ENCODE peak calls at places on chromosomes 2 and 18, in nine cellular contexts. Y is uterus, F is endothelial cell of umbilical vein, R is cardiac muscle cell, Z is kidney, B is aorta, I is astrocyte, T is IMR-90, N is right atrium auricular region. M is an unnamed sample.
A peak's percentile ranks its signal among the peaks of the same experiment; 100 is the strongest.

GRCh38 chr2:39567507-39567906 is 98.2 kb upstream of the TMEM178A start:
- DNase-seq in Y (no peak), F (no peak), R (no peak), Z (no peak), B (no peak), I (peak; percentile 94), T (peak; percentile 52), N (no peak), M (no peak)

GRCh38 chr2:145380436-145381017 is 860.6 kb upstream of the ZEB2 start:
- DNase-seq in Y (no peak), F (peak; percentile 74), R (peak; percentile 53), Z (no peak), B (no peak), I (peak; percentile 80), T (peak; percentile 71), N (no peak), M (no peak)

GRCh38 chr18:70683263-70683662 is 394.4 kb downstream of the SOCS6 start:
- DNase-seq in Y (no peak), F (no peak), R (no peak), Z (no peak), B (no peak), I (no peak), T (no peak), N (no peak), M (no peak)

GRCh38 chr2:11710210-11710609 is 36.2 kb upstream of the LPIN1 start:
- DNase-seq in Y (no peak), F (peak; percentile 78), R (peak; percentile 88), Z (no peak), B (no peak), I (peak; percentile 92), T (peak; percentile 88), N (no peak), M (no peak)

GRCh38 chr18:22005191-22005824 is 164.1 kb upstream of the GATA6 start:
- DNase-seq in Y (peak; percentile 64), F (no peak), R (no peak), Z (peak; percentile 81), B (no peak), I (peak; percentile 17), T (peak; percentile 7), N (no peak), M (no peak)

GRCh38 chr2:60958361-60958760 is 59.2 kb upstream of the PEX13 start:
- DNase-seq in Y (no peak), F (peak; percentile 23), R (no peak), Z (no peak), B (no peak), I (peak; percentile 39), T (peak; percentile 71), N (no peak), M (no peak)

GRCh38 chr2:71787476-71788185 is 334.3 kb downstream of the DYSF start:
- DNase-seq in Y (no peak), F (no peak), R (no peak), Z (no peak), B (no peak), I (no peak), T (no peak), N (no peak), M (no peak)

GRCh38 chr18:10279476-10279875 is 175.0 kb upstream of the APCDD1 start:
- DNase-seq in Y (no peak), F (no peak), R (no peak), Z (no peak), B (no peak), I (no peak), T (no peak), N (no peak), M (no peak)

GRCh38 chr2:176445831-176446433 is 176.7 kb downstream of the MTX2 start:
- DNase-seq in Y (no peak), F (peak; percentile 73), R (no peak), Z (no peak), B (no peak), I (peak; percentile 68), T (peak; percentile 87), N (no peak), M (no peak)

GRCh38 chr2:24875272-24875671 is 44.8 kb downstream of the ADCY3 start:
- DNase-seq in Y (no peak), F (no peak), R (peak; percentile 64), Z (no peak), B (no peak), I (peak; percentile 67), T (no peak), N (no peak), M (no peak)

GRCh38 chr18:63887424-63887823 is at the start of gene SERPINB2:
- DNase-seq in Y (no peak), F (peak; percentile 29), R (no peak), Z (no peak), B (no peak), I (no peak), T (peak; percentile 41), N (no peak), M (no peak)

GRCh38 chr2:44456946-44457345 is 95.2 kb downstream of the CAMKMT start:
- DNase-seq in Y (no peak), F (no peak), R (no peak), Z (no peak), B (no peak), I (no peak), T (no peak), N (no peak), M (no peak)

GRCh38 chr18:79523738-79524180 is 128.0 kb downstream of the NFATC1 start:
- DNase-seq in Y (peak; percentile 15), F (no peak), R (no peak), Z (peak; percentile 68), B (no peak), I (peak; percentile 16), T (no peak), N (peak; percentile 57), M (peak; percentile 68)

GRCh38 chr18:31950620-31951019 is 7.7 kb upstream of the TRAPPC8 start:
- DNase-seq in Y (no peak), F (no peak), R (no peak), Z (no peak), B (no peak), I (no peak), T (no peak), N (no peak), M (no peak)

GRCh38 chr2:3001595-3002184 is 375.9 kb downstream of the EIPR1 start:
- DNase-seq in Y (no peak), F (no peak), R (peak; percentile 2), Z (no peak), B (no peak), I (no peak), T (no peak), N (no peak), M (no peak)

GRCh38 chr18:49028091-49028490 is 77.3 kb upstream of the SMAD7 start:
- DNase-seq in Y (no peak), F (no peak), R (no peak), Z (no peak), B (no peak), I (no peak), T (no peak), N (peak; percentile 34), M (no peak)

GRCh38 chr2:112204411-112204810 is 50.4 kb downstream of the ZC3H8 start:
- DNase-seq in Y (no peak), F (peak; percentile 34), R (peak; percentile 21), Z (no peak), B (no peak), I (no peak), T (peak; percentile 16), N (no peak), M (no peak)

GRCh38 chr2:33529771-33530481 is 53.5 kb downstream of the RASGRP3 start:
- DNase-seq in Y (no peak), F (peak; percentile 12), R (peak; percentile 76), Z (no peak), B (no peak), I (peak; percentile 99), T (peak; percentile 98), N (no peak), M (no peak)

GRCh38 chr2:40364143-40364903 is 87.6 kb downstream of the SLC8A1 start:
- DNase-seq in Y (no peak), F (peak; percentile 51), R (peak; percentile 60), Z (no peak), B (no peak), I (no peak), T (peak; percentile 44), N (no peak), M (no peak)

GRCh38 chr2:218865999-218866398 is 6.4 kb downstream of the WNT6 start:
- DNase-seq in Y (no peak), F (no peak), R (no peak), Z (no peak), B (peak; percentile 28), I (no peak), T (no peak), N (no peak), M (no peak)

GRCh38 chr2:84052043-84052442 is 407.0 kb downstream of the SUCLG1 start:
- DNase-seq in Y (no peak), F (no peak), R (no peak), Z (no peak), B (no peak), I (no peak), T (no peak), N (no peak), M (no peak)

GRCh38 chr2:148578493-148578884 is 66.1 kb upstream of the EPC2 start:
- DNase-seq in Y (no peak), F (no peak), R (no peak), Z (no peak), B (no peak), I (no peak), T (no peak), N (no peak), M (no peak)

GRCh38 chr18:46343456-46343855 is 239.3 kb downstream of the HAUS1 start:
- DNase-seq in Y (no peak), F (no peak), R (no peak), Z (no peak), B (peak; percentile 3), I (no peak), T (no peak), N (no peak), M (no peak)
- H3K27ac ChIP-seq in Y (no peak overlapping the region), F (no peak overlapping the region), R (no peak overlapping the region), Z (no peak overlapping the region), B (no peak overlapping the region), I (no peak overlapping the region), T (no peak overlapping the region), N (no peak overlapping the region), M (no peak overlapping the region)

GRCh38 chr2:155599834-155600233 is 732.7 kb downstream of the NR4A2 start:
- DNase-seq in Y (no peak), F (no peak), R (no peak), Z (peak; percentile 43), B (peak; percentile 73), I (no peak), T (no peak), N (no peak), M (no peak)
- H3K4me3 ChIP-seq in Y (no peak overlapping the region), F (no peak overlapping the region), R (no peak overlapping the region), Z (no peak overlapping the region), B (no peak overlapping the region), I (no peak overlapping the region), T (no peak overlapping the region), N (no peak overlapping the region), M (no peak overlapping the region)

GRCh38 chr2:46708492-46708891 is 207.1 kb downstream of the MCFD2 start:
- DNase-seq in Y (no peak), F (no peak), R (no peak), Z (no peak), B (no peak), I (no peak), T (no peak), N (no peak), M (no peak)
- H3K27ac ChIP-seq in Y (no peak overlapping the region), F (no peak overlapping the region), R (no peak overlapping the region), Z (no peak overlapping the region), B (peak overlapping the region; percentile 35), I (no peak overlapping the region), T (no peak overlapping the region), N (no peak overlapping the region), M (no peak overlapping the region)

DNA sequence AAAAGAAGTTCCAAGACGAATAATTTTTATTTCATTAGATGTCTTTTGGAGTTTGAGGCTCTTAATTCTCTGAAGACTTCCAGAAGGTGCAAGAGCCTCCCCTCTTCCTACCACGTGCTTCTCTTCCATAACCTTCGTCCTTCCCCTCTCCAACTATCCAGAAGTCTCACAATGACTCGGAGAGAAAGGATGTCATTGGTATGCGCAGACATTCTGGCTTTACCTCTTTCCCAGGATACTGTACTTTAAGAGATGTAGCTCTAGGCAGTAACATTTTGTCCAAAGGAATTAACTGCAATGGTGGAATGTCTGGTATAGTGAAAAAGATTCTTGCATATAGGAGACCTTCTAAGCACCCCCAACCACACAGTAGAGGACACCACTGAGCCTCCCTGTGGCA is 249.0 kb upstream of the OSR1 start:
- DNase-seq in Y (no peak), F (no peak), R (peak; percentile 12), Z (no peak), B (no peak), I (peak; percentile 50), T (peak; percentile 63), N (no peak), M (no peak)
- H3K4me3 ChIP-seq in Y (no peak overlapping the region), F (no peak overlapping the region), R (no peak overlapping the region), Z (no peak overlapping the region), B (no peak overlapping the region), I (no peak overlapping the region), T (no peak overlapping the region), N (no peak overlapping the region), M (no peak overlapping the region)

M was measured in CD8-positive, alpha-beta T cell.